ENCODE peak calls at places on chromosomes 13 and 19, in seven cellular contexts. W, R, J, P, O, E and B are unnamed samples.

GRCh38 chr13:45209229-45209628 is 8.4 kb upstream of the KCTD4 start:
- DNase-seq in E (peak; percentile 30), O (no peak), P (no peak), W (no peak), R (no peak), J (no peak), B (no peak)

GRCh38 chr13:20873348-20873747 is 29.2 kb downstream of the XPO4 start:
- DNase-seq in P (no peak), J (no peak), O (no peak), W (no peak), E (no peak), R (no peak), B (no peak)

GRCh38 chr19:18194554-18195238 is 1.7 kb downstream of the MPV17L2 start:
- DNase-seq in O (peak; percentile 49), J (peak; percentile 83), E (no peak), R (peak; percentile 53), W (no peak), P (peak; percentile 85), B (peak; percentile 90)

GRCh38 chr13:30718661-30719520 is 16.5 kb upstream of the ALOX5AP start:
- DNase-seq in E (peak; percentile 45), R (peak; percentile 54), J (no peak), O (no peak), P (no peak), W (no peak), B (no peak)

GRCh38 chr19:38264486-38265212 is at the start of gene SPINT2:
- DNase-seq in R (no peak), O (no peak), J (no peak), E (no peak), W (no peak), P (peak; percentile 74), B (no peak)

GRCh38 chr19:35816846-35817245 is 4.2 kb upstream of the PRODH2 start:
- DNase-seq in R (no peak), W (no peak), P (no peak), J (no peak), E (no peak), O (no peak), B (no peak)

GRCh38 chr13:67023088-67023893 is 206.8 kb downstream of the PCDH9 start:
- DNase-seq in W (peak; percentile 12), R (peak; percentile 55), E (peak; percentile 25), O (no peak), P (no peak), J (no peak), B (no peak)

GRCh38 chr19:54616840-54617560 is 13.3 kb upstream of the LILRB1 start:
- DNase-seq in J (no peak), O (peak; percentile 31), E (no peak), W (no peak), P (no peak), R (no peak), B (no peak)

GRCh38 chr19:6632002-6632621 is 37.8 kb downstream of the TNFSF14 start:
- DNase-seq in O (peak; percentile 77), R (peak; percentile 65), W (peak; percentile 98), P (no peak), E (peak; percentile 79), J (peak; percentile 73), B (peak; percentile 82)

GRCh38 chr19:50203281-50204080 is at the start of gene MYH14:
- DNase-seq in P (peak; percentile 66), W (peak; percentile 57), J (peak; percentile 96), R (peak; percentile 91), O (peak; percentile 93), E (peak; percentile 95), B (peak; percentile 81)

GRCh38 chr19:33407716-33408115 is 34.2 kb downstream of the CEBPG start:
- DNase-seq in W (no peak), J (no peak), P (no peak), R (no peak), O (no peak), E (no peak), B (peak; percentile 60)

GRCh38 chr19:13850910-13851753 is 25.8 kb upstream of the NANOS3 start:
- DNase-seq in W (peak; percentile 80), J (peak; percentile 79), P (peak; percentile 90), E (peak; percentile 95), R (peak; percentile 95), O (peak; percentile 86), B (peak; percentile 97)

GRCh38 chr19:46210634-46211033 is 18.9 kb upstream of the IGFL1 start:
- DNase-seq in J (no peak), R (no peak), O (no peak), E (no peak), W (no peak), P (no peak), B (no peak)

GRCh38 chr19:4186087-4186993 is 3.9 kb downstream of the ANKRD24 start:
- DNase-seq in P (peak; percentile 56), W (peak; percentile 70), O (peak; percentile 91), R (peak; percentile 63), E (peak; percentile 77), J (peak; percentile 87), B (no peak)

GRCh38 chr19:37654525-37654832 is 786 bp downstream of the ZFP30 start:
- DNase-seq in W (no peak), J (no peak), R (no peak), O (no peak), P (no peak), E (no peak), B (no peak)

DNA sequence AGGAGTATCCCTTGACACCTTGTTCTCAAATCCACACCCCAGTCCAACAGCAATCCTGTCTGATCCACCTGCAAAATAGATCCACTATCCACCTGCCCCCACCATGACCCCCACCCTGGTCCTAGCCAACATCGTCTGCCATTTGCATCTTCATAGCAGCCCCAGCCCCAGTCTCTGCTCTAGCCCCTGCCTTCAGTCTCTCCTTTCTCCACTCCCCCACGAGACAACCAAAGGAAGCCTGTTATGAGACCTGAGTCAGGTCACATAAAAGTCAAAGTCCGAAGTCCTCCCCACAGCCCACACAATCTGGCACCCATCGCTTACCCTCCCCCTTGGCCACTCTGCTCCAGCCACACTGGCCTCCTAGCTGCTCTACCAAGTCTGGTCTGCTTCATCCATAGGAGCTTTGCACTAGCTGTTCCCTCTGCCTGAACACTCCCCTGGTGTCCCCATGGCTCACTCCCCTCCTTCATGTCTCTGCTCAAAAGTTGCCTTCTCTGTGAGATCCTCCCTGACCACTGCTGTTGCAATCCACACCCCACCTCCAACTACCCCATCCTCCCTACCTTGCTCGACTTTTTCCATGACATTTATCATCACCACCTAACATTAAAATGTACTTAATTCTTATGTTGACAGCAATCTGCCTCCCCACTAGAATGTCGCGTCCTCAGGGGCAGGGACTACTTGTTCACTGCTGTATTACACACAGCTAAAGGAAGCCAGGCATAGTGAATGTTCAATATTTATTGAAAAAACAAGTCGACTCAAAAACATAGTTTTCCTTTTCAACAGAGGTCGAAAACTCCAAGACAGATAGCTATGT is 1.2 kb upstream of the PLEKHG2 start:
- DNase-seq in E (peak; percentile 79), O (peak; percentile 86), J (no peak), W (peak; percentile 70), P (peak; percentile 65), R (peak; percentile 71), B (peak; percentile 89)
- TF ChIP-seq EP300 in E (no peak), O (no peak), J (no peak), W (peak; percentile 39), P (no peak), R (no peak), B (no peak)

GRCh38 chr13:55615080-55615479 is 1525.6 kb upstream of the PRR20A start:
- DNase-seq in P (no peak), R (no peak), W (no peak), E (no peak), J (no peak), O (no peak), B (no peak)
- H3K27ac ChIP-seq in P (no peak overlapping the region), R (no peak overlapping the region), W (no peak overlapping the region), E (no peak overlapping the region), J (no peak overlapping the region), O (no peak overlapping the region), B (no peak overlapping the region)

GRCh38 chr13:90717451-90717936 is 630.0 kb upstream of the MIR17HG start:
- DNase-seq in P (no peak), J (no peak), W (no peak), E (no peak), O (no peak), R (no peak), B (no peak)
- TF ChIP-seq EP300 in P (no peak), J (no peak), W (no peak), E (no peak), O (no peak), R (no peak), B (no peak)

GRCh38 chr13:32036131-32036695 is 4.6 kb downstream of the FRY start:
- DNase-seq in O (peak; percentile 27), W (peak; percentile 23), E (no peak), R (peak; percentile 51), P (no peak), J (no peak), B (no peak)
- H3K27ac ChIP-seq in O (peak overlapping the region; percentile 51), W (no peak overlapping the region), E (no peak overlapping the region), R (peak overlapping the region; percentile 20), P (no peak overlapping the region), J (no peak overlapping the region), B (peak overlapping the region; percentile 93)

GRCh38 chr19:47435196-47435595 is 15.9 kb upstream of the MEIS3 start:
- DNase-seq in R (no peak), E (no peak), W (no peak), P (no peak), O (no peak), J (no peak), B (no peak)

GRCh38 chr19:47435883-47436417 is 16.6 kb upstream of the MEIS3 start:
- DNase-seq in R (no peak), O (no peak), J (no peak), W (no peak), P (no peak), E (no peak), B (no peak)

GRCh38 chr19:47438793-47439220 is 19.5 kb upstream of the MEIS3 start:
- DNase-seq in J (no peak), E (no peak), W (no peak), O (no peak), R (no peak), P (no peak), B (no peak)

GRCh38 chr19:47437500-47437899 is 18.2 kb upstream of the MEIS3 start:
- DNase-seq in O (no peak), P (no peak), W (no peak), R (no peak), E (no peak), J (no peak), B (no peak)

GRCh38 chr19:47436712-47437401 is 17.5 kb upstream of the MEIS3 start:
- DNase-seq in E (peak; percentile 82), J (peak; percentile 80), P (peak; percentile 75), R (peak; percentile 83), W (peak; percentile 82), O (peak; percentile 85), B (peak; percentile 88)
- TF ChIP-seq EP300 in E (no peak), J (no peak), P (no peak), R (no peak), W (no peak), O (no peak), B (no peak)